ENCODE peak calls at places on chromosome 6, in five cellular contexts. One of them, this sample, is unnamed.
A peak's percentile ranks its signal among the peaks of the same experiment; 100 is the strongest.

GRCh38 chr6:70725817-70726413 is 58.2 kb downstream of the SMAP1 start:
- DNase-seq in stimulated activated CD4-positive, alpha-beta T cell treated with anti-CD3 and anti-CD28 coated beads, Interleukin-15, amount 100 ng/mL, for 24 hours: no peak
- DNase-seq in NCI-H774: no peak
- DNase-seq in astrocyte of the cerebellum: no peak
- DNase-seq in AG10803: peak; percentile 57
- DNase-seq in this sample: no peak

GRCh38 chr6:44004625-44005506 is 122.4 kb downstream of the MRPL14 start:
- DNase-seq in NCI-H774: no peak
- DNase-seq in stimulated activated CD4-positive, alpha-beta T cell treated with anti-CD3 and anti-CD28 coated beads, Interleukin-15, amount 100 ng/mL, for 24 hours: peak; percentile 15
- DNase-seq in AG10803: no peak
- DNase-seq in astrocyte of the cerebellum: no peak
- DNase-seq in this sample: no peak

GRCh38 chr6:26044140-26045045 is 42.8 kb upstream of the HFE start:
- DNase-seq in astrocyte of the cerebellum: no peak
- DNase-seq in AG10803: peak; percentile 29
- DNase-seq in NCI-H774: peak; percentile 65
- DNase-seq in stimulated activated CD4-positive, alpha-beta T cell treated with anti-CD3 and anti-CD28 coated beads, Interleukin-15, amount 100 ng/mL, for 24 hours: peak; percentile 62
- DNase-seq in this sample: no peak

GRCh38 chr6:52612336-52613096 is 35.7 kb upstream of the TRAM2 start:
- DNase-seq in AG10803: no peak
- DNase-seq in astrocyte of the cerebellum: no peak
- DNase-seq in stimulated activated CD4-positive, alpha-beta T cell treated with anti-CD3 and anti-CD28 coated beads, Interleukin-15, amount 100 ng/mL, for 24 hours: no peak
- DNase-seq in NCI-H774: no peak
- DNase-seq in this sample: no peak

GRCh38 chr6:160048471-160048870 is 73.1 kb upstream of the SLC22A1 start:
- DNase-seq in astrocyte of the cerebellum: no peak
- DNase-seq in AG10803: no peak
- DNase-seq in stimulated activated CD4-positive, alpha-beta T cell treated with anti-CD3 and anti-CD28 coated beads, Interleukin-15, amount 100 ng/mL, for 24 hours: no peak
- DNase-seq in NCI-H774: no peak
- DNase-seq in this sample: no peak

GRCh38 chr6:168130683-168131371 is 51.8 kb upstream of the FRMD1 start:
- DNase-seq in stimulated activated CD4-positive, alpha-beta T cell treated with anti-CD3 and anti-CD28 coated beads, Interleukin-15, amount 100 ng/mL, for 24 hours: no peak
- DNase-seq in AG10803: no peak
- DNase-seq in astrocyte of the cerebellum: no peak
- DNase-seq in NCI-H774: no peak
- DNase-seq in this sample: no peak

GRCh38 chr6:135182993-135183531 is 2.0 kb downstream of the MYB start:
- DNase-seq in stimulated activated CD4-positive, alpha-beta T cell treated with anti-CD3 and anti-CD28 coated beads, Interleukin-15, amount 100 ng/mL, for 24 hours: peak; percentile 86
- DNase-seq in NCI-H774: peak; percentile 85
- DNase-seq in astrocyte of the cerebellum: no peak
- DNase-seq in AG10803: no peak
- DNase-seq in this sample: no peak

GRCh38 chr6:139027620-139028182 is 844 bp upstream of the ABRACL start:
- DNase-seq in NCI-H774: peak; percentile 91
- DNase-seq in astrocyte of the cerebellum: no peak
- DNase-seq in stimulated activated CD4-positive, alpha-beta T cell treated with anti-CD3 and anti-CD28 coated beads, Interleukin-15, amount 100 ng/mL, for 24 hours: peak; percentile 70
- DNase-seq in AG10803: peak; percentile 25
- DNase-seq in this sample: no peak

GRCh38 chr6:28816909-28817807 is 106.6 kb downstream of the TRIM27 start:
- DNase-seq in astrocyte of the cerebellum: no peak
- DNase-seq in NCI-H774: peak; percentile 48
- DNase-seq in AG10803: peak; percentile 64
- DNase-seq in stimulated activated CD4-positive, alpha-beta T cell treated with anti-CD3 and anti-CD28 coated beads, Interleukin-15, amount 100 ng/mL, for 24 hours: peak; percentile 68
- DNase-seq in this sample: peak; percentile 38

GRCh38 chr6:54613596-54613995 is 233.0 kb upstream of the FAM83B start:
- DNase-seq in astrocyte of the cerebellum: no peak
- DNase-seq in NCI-H774: no peak
- DNase-seq in stimulated activated CD4-positive, alpha-beta T cell treated with anti-CD3 and anti-CD28 coated beads, Interleukin-15, amount 100 ng/mL, for 24 hours: no peak
- DNase-seq in AG10803: no peak
- DNase-seq in this sample: no peak

GRCh38 chr6:136284909-136285308 is 4.7 kb downstream of the BCLAF1 start:
- DNase-seq in NCI-H774: no peak
- DNase-seq in stimulated activated CD4-positive, alpha-beta T cell treated with anti-CD3 and anti-CD28 coated beads, Interleukin-15, amount 100 ng/mL, for 24 hours: no peak
- DNase-seq in astrocyte of the cerebellum: no peak
- DNase-seq in AG10803: peak; percentile 44
- DNase-seq in this sample: peak; percentile 36

GRCh38 chr6:152218887-152219286 is 411.4 kb downstream of the ESR1 start:
- DNase-seq in AG10803: no peak
- DNase-seq in astrocyte of the cerebellum: no peak
- DNase-seq in stimulated activated CD4-positive, alpha-beta T cell treated with anti-CD3 and anti-CD28 coated beads, Interleukin-15, amount 100 ng/mL, for 24 hours: no peak
- DNase-seq in NCI-H774: no peak
- DNase-seq in this sample: no peak

GRCh38 chr6:154500769-154501171 is 9.7 kb downstream of the CNKSR3 start:
- DNase-seq in NCI-H774: peak; percentile 32
- DNase-seq in AG10803: no peak
- DNase-seq in astrocyte of the cerebellum: no peak
- DNase-seq in stimulated activated CD4-positive, alpha-beta T cell treated with anti-CD3 and anti-CD28 coated beads, Interleukin-15, amount 100 ng/mL, for 24 hours: no peak
- DNase-seq in this sample: no peak